ENCODE peak calls at places on chromosome X, in seven cellular contexts. V is HCEC 1CT, Q is mesenteric fat pad, I is EL, R is endodermal cell, U is NCI-H2029 treated with DMSO at 0.1 percent for 48 hours, Z is activated gamma-delta T cell treated with Interleukin-2 at 50 U/mL for 16 hours. B is an unnamed sample.

GRCh38 chrX:67604979-67605703 is 61.3 kb downstream of the AR start:
- DNase-seq in V (peak), Q (no peak), I (peak), R (no peak), U (no peak), Z (no peak), B (no peak)

GRCh38 chrX:21375795-21376069 is 1.5 kb downstream of the CNKSR2 start:
- DNase-seq in V (no peak), Q (no peak), I (no peak), R (peak), U (no peak), Z (no peak), B (no peak)

GRCh38 chrX:10582945-10583344 is 37.4 kb downstream of the MID1 start:
- DNase-seq in V (peak), Q (no peak), I (peak), R (no peak), U (no peak), Z (no peak), B (no peak)

GRCh38 chrX:129733335-129733734 is 5.4 kb upstream of the XPNPEP2 start:
- DNase-seq in V (no peak), Q (no peak), I (no peak), R (peak), U (no peak), Z (no peak), B (no peak)

GRCh38 chrX:153628129-153628528 is 18.9 kb upstream of the DUSP9 start:
- DNase-seq in V (no peak), Q (no peak), I (no peak), R (no peak), U (no peak), Z (no peak), B (no peak)

GRCh38 chrX:107454302-107454701 is 4.8 kb downstream of the FRMPD3 start:
- DNase-seq in V (no peak), Q (no peak), I (peak), R (peak), U (no peak), Z (peak), B (no peak)

GRCh38 chrX:17596051-17596450 is 141.2 kb upstream of the SCML1 start:
- DNase-seq in V (no peak), Q (no peak), I (peak), R (no peak), U (no peak), Z (no peak), B (no peak)

GRCh38 chrX:14922437-14922836 is 49.2 kb downstream of the MOSPD2 start:
- DNase-seq in V (peak), Q (no peak), I (peak), R (no peak), U (no peak), Z (no peak), B (no peak)

GRCh38 chrX:130082244-130083106 is 27.8 kb downstream of the ELF4 start:
- DNase-seq in V (no peak), Q (no peak), I (no peak), R (no peak), U (no peak), Z (peak), B (peak)

GRCh38 chrX:150032742-150033141 is 94.5 kb upstream of the EOLA2 start:
- DNase-seq in V (peak), Q (no peak), I (peak), R (no peak), U (no peak), Z (no peak), B (no peak)

GRCh38 chrX:129634541-129634940 is 20.2 kb downstream of the APLN start:
- DNase-seq in V (no peak), Q (peak), I (no peak), R (no peak), U (no peak), Z (no peak), B (no peak)

GRCh38 chrX:104018126-104018525 is 4.6 kb upstream of the H2BW1 start:
- DNase-seq in V (no peak), Q (no peak), I (no peak), R (no peak), U (no peak), Z (no peak), B (no peak)